ENCODE peak calls at places on chromosomes 4 and X, in nine cellular contexts. Q is T-helper 17 cell; M is caudate nucleus; B is stimulated activated CD4-positive, alpha-beta T cell treated with anti-CD3 and anti-CD28 coated beads, Interleukin-4, amount 100 ng/mL, for 24 hours; N is NCI-H1436 treated with DMSO at 0.1 percent for 48 hours; V is GM23248; U is activated gamma-delta T cell treated with anti-CD3 and anti-CD28 coated beads, Interleukin-2, amount 50 U/mL, for 16 hours; L is omental fat pad; J is germinal center. Y is an unnamed sample.

GRCh38 chr4:136918772-136919171 is 613.5 kb downstream of the PCDH18 start:
- DNase-seq in N (no peak), M (no peak), V (no peak), Q (no peak), B (no peak), U (no peak), J (no peak), L (no peak), Y (no peak)

GRCh38 chrX:131747173-131747572 is 203.3 kb downstream of the OR13H1 start:
- DNase-seq in N (no peak), V (no peak), U (peak; percentile 57), M (peak; percentile 63), B (no peak), J (no peak), L (no peak), Q (no peak), Y (peak; percentile 21)

GRCh38 chrX:111868726-111869638 is 7.0 kb upstream of the TRPC5OS start:
- DNase-seq in J (no peak), N (no peak), B (no peak), M (no peak), V (peak; percentile 31), Q (no peak), L (no peak), U (no peak), Y (no peak)

GRCh38 chr4:110411599-110412011 is 64.3 kb upstream of the ENPEP start:
- DNase-seq in J (no peak), V (no peak), L (no peak), U (no peak), B (no peak), M (no peak), N (no peak), Q (no peak), Y (no peak)

GRCh38 chr4:12172198-12172970 is 743.7 kb upstream of the HS3ST1 start:
- DNase-seq in V (no peak), J (no peak), L (no peak), Q (no peak), N (no peak), U (no peak), B (no peak), M (no peak), Y (no peak)

GRCh38 chr4:23368081-23368697 is 521.7 kb downstream of the PPARGC1A start:
- DNase-seq in M (no peak), J (no peak), Q (no peak), L (no peak), U (no peak), B (no peak), N (no peak), V (no peak), Y (no peak)

GRCh38 chr4:53119685-53120084 is 246.2 kb downstream of the SCFD2 start:
- DNase-seq in N (no peak), J (no peak), M (no peak), L (no peak), V (peak; percentile 82), Q (no peak), B (no peak), U (no peak), Y (no peak)

GRCh38 chrX:147550217-147550616 is 361.5 kb upstream of the FMR1 start:
- DNase-seq in Q (no peak), J (no peak), N (no peak), L (no peak), B (no peak), U (no peak), M (no peak), V (peak; percentile 3), Y (peak; percentile 20)

GRCh38 chr4:94304365-94304971 is 38.2 kb downstream of the HPGDS start:
- DNase-seq in U (no peak), J (peak; percentile 14), N (no peak), V (peak; percentile 45), B (peak; percentile 17), M (no peak), L (no peak), Q (no peak), Y (no peak)

GRCh38 chr4:72313121-72313520 is 255.9 kb downstream of the ADAMTS3 start:
- DNase-seq in U (no peak), Q (no peak), B (no peak), J (no peak), L (no peak), V (peak; percentile 29), M (no peak), N (no peak), Y (no peak)

GRCh38 chr4:137359691-137360315 is 172.5 kb downstream of the PCDH18 start:
- DNase-seq in B (no peak), L (no peak), V (peak; percentile 64), N (no peak), J (no peak), M (no peak), Q (no peak), U (no peak), Y (peak; percentile 60)

GRCh38 chrX:7068939-7069367 is 78.6 kb upstream of the STS start:
- DNase-seq in U (no peak), M (no peak), V (peak; percentile 3), B (no peak), Q (no peak), J (no peak), L (no peak), N (no peak), Y (no peak)

GRCh38 chr4:169663894-169664293 is 43.5 kb downstream of the CLCN3 start:
- DNase-seq in N (no peak), L (no peak), Q (no peak), V (no peak), J (no peak), M (no peak), U (no peak), B (no peak), Y (no peak)

GRCh38 chr4:24816797-24817196 is 21.4 kb downstream of the SOD3 start:
- DNase-seq in V (peak; percentile 64), L (no peak), U (no peak), Q (no peak), B (no peak), J (no peak), N (no peak), M (peak; percentile 60), Y (no peak)

GRCh38 chr4:110900206-110900769 is 277.4 kb upstream of the PITX2 start:
- DNase-seq in B (no peak), Q (no peak), L (no peak), V (peak; percentile 39), J (no peak), U (no peak), M (no peak), N (no peak), Y (no peak)

GRCh38 chrX:13087322-13088154 is 43.1 kb upstream of the FAM9C start:
- DNase-seq in J (peak; percentile 41), V (no peak), B (peak; percentile 67), L (no peak), Q (no peak), N (no peak), M (no peak), U (peak; percentile 60), Y (no peak)

GRCh38 chr4:113256946-113257345 is 207.5 kb downstream of the ANK2 start:
- DNase-seq in L (no peak), J (no peak), Q (no peak), N (no peak), V (peak; percentile 91), M (no peak), U (no peak), B (no peak), Y (peak; percentile 4)

GRCh38 chr4:85055558-85055957 is 89.1 kb upstream of the WDFY3 start:
- DNase-seq in M (no peak), U (no peak), Q (no peak), J (no peak), V (no peak), B (no peak), L (no peak), N (no peak), Y (no peak)

GRCh38 chrX:38561126-38561868 is at the start of gene TSPAN7:
- DNase-seq in U (peak; percentile 56), M (peak; percentile 72), L (peak; percentile 35), V (peak; percentile 64), B (peak; percentile 79), Q (peak; percentile 68), N (no peak), J (peak; percentile 66), Y (peak; percentile 79)

GRCh38 chr4:76993787-76994641 is 44.5 kb downstream of the SEPTIN11 start:
- DNase-seq in L (no peak), M (no peak), Q (no peak), U (peak; percentile 12), V (no peak), J (peak; percentile 30), N (peak; percentile 14), B (peak; percentile 57), Y (no peak)

GRCh38 chr4:150569384-150569987 is 12.5 kb upstream of the MAB21L2 start:
- DNase-seq in V (peak; percentile 66), B (no peak), Q (no peak), N (no peak), U (no peak), J (no peak), M (no peak), L (no peak), Y (peak; percentile 9)

GRCh38 chrX:29947225-29947624 is 268.1 kb upstream of the MAGEB2 start:
- DNase-seq in M (no peak), U (no peak), J (no peak), V (peak; percentile 20), B (no peak), Q (no peak), N (no peak), L (no peak), Y (no peak)

GRCh38 chr4:139919513-139919912 is 234.5 kb downstream of the MAML3 start:
- DNase-seq in Q (no peak), U (no peak), V (peak; percentile 70), N (no peak), M (no peak), L (no peak), J (no peak), B (no peak), Y (no peak)

GRCh38 chrX:136616987-136617685 is 30.8 kb upstream of the CD40LG start:
- DNase-seq in V (no peak), M (no peak), B (peak; percentile 31), Q (no peak), L (no peak), N (no peak), U (no peak), J (peak; percentile 17), Y (no peak)

GRCh38 chr4:4694296-4694772 is 152.5 kb upstream of the STX18 start:
- DNase-seq in U (no peak), J (no peak), L (no peak), M (no peak), B (no peak), Q (no peak), N (no peak), V (peak; percentile 43), Y (no peak)

GRCh38 chrX:32530802-32531403 is 680.4 kb downstream of the DMD start:
- DNase-seq in L (no peak), V (peak; percentile 49), N (no peak), B (peak; percentile 3), U (no peak), Q (no peak), M (no peak), J (no peak), Y (peak; percentile 13)

GRCh38 chr4:162497564-162498167 is 333.9 kb upstream of the FSTL5 start:
- DNase-seq in Q (no peak), U (no peak), L (no peak), N (peak; percentile 0), M (no peak), J (peak; percentile 8), B (peak; percentile 5), V (peak; percentile 72), Y (peak; percentile 23)

GRCh38 chrX:11567528-11568220 is 98.0 kb downstream of the ARHGAP6 start:
- DNase-seq in U (no peak), V (no peak), B (no peak), L (no peak), M (no peak), N (no peak), J (no peak), Q (no peak), Y (no peak)

GRCh38 chr4:152478456-152479237 is 57.2 kb downstream of the FBXW7 start:
- DNase-seq in J (no peak), M (no peak), N (no peak), L (no peak), U (no peak), V (no peak), B (no peak), Q (no peak), Y (no peak)

GRCh38 chrX:106177106-106177981 is 9.2 kb downstream of the PWWP3B start:
- DNase-seq in L (no peak), V (no peak), B (no peak), Q (no peak), N (no peak), M (no peak), U (no peak), J (no peak), Y (no peak)

GRCh38 chrX:13223868-13224555 is 95.8 kb downstream of the ATXN3L start:
- DNase-seq in U (no peak), Q (no peak), B (no peak), L (no peak), M (no peak), V (peak; percentile 86), J (no peak), N (no peak), Y (peak; percentile 16)

Y was measured in NCI-H1694 treated with DMSO at 0.1 percent for 48 hours.